ENCODE peak calls at places on chromosomes 16 and 17, in ten cellular contexts. O is HFFc6; G is fibroblast of mammary gland; T is A549; E is NB4; K is AG04450; D is cardiac fibroblast; I is CD4-positive, alpha-beta T cell; V is dorsolateral prefrontal cortex; C is body of pancreas. R is an unnamed sample.

GRCh38 chr17:69960755-69961154 is 114.3 kb upstream of the KCNJ16 start:
- DNase-seq in O (no peak), G (no peak), T (no peak), E (no peak), K (no peak), D (no peak), I (no peak), V (no peak), C (peak; percentile 37), R (no peak)

GRCh38 chr16:88461291-88462269 is 8.5 kb downstream of the ZFPM1 start:
- DNase-seq in O (no peak), G (no peak), T (no peak), E (peak; percentile 44), K (no peak), D (no peak), I (no peak), V (no peak), C (peak; percentile 79), R (no peak)

GRCh38 chr17:6231886-6232767 is 161.9 kb downstream of the WSCD1 start:
- DNase-seq in O (peak; percentile 22), G (peak; percentile 2), T (peak; percentile 37), E (peak; percentile 61), K (no peak), D (no peak), I (no peak), V (no peak), C (no peak), R (no peak)

GRCh38 chr16:87356491-87356853 is 27.1 kb downstream of the FBXO31 start:
- DNase-seq in O (no peak), G (no peak), T (no peak), E (no peak), K (no peak), D (no peak), I (no peak), V (no peak), C (no peak), R (no peak)

GRCh38 chr16:69396187-69397061 is 10.6 kb upstream of the TERF2 start:
- DNase-seq in O (peak; percentile 92), G (peak; percentile 97), T (peak; percentile 59), E (peak; percentile 98), K (peak; percentile 92), D (peak; percentile 98), I (peak; percentile 66), V (no peak), C (peak; percentile 84), R (peak; percentile 56)

GRCh38 chr17:21841839-21842238 is 149.5 kb downstream of the KCNJ18 start:
- DNase-seq in O (no peak), G (no peak), T (no peak), E (no peak), K (no peak), D (no peak), I (no peak), V (no peak), C (no peak), R (no peak)

GRCh38 chr17:61619493-61619892 is 28.5 kb upstream of the NACA2 start:
- DNase-seq in O (no peak), G (peak; percentile 11), T (no peak), E (peak; percentile 3), K (no peak), D (peak; percentile 14), I (no peak), V (no peak), C (no peak), R (no peak)

GRCh38 chr17:81328925-81329278 is 33.8 kb upstream of the SLC38A10 start:
- DNase-seq in O (no peak), G (no peak), T (peak; percentile 50), E (peak; percentile 49), K (no peak), D (peak; percentile 24), I (no peak), V (no peak), C (no peak), R (no peak)

GRCh38 chr17:40177275-40177874 is at the start of gene RAPGEFL1:
- DNase-seq in O (peak; percentile 13), G (peak; percentile 65), T (no peak), E (no peak), K (no peak), D (peak; percentile 60), I (peak; percentile 73), V (no peak), C (peak; percentile 79), R (peak; percentile 95)

GRCh38 chr16:23055481-23055880 is 93.8 kb downstream of the USP31 start:
- DNase-seq in O (no peak), G (no peak), T (no peak), E (peak; percentile 55), K (no peak), D (no peak), I (no peak), V (no peak), C (no peak), R (no peak)

GRCh38 chr17:10844667-10845387 is 6.9 kb upstream of the PIRT start:
- DNase-seq in O (peak; percentile 38), G (peak; percentile 62), T (peak; percentile 86), E (peak; percentile 74), K (peak; percentile 24), D (peak; percentile 73), I (peak; percentile 55), V (no peak), C (peak; percentile 84), R (peak; percentile 87)

GRCh38 chr17:10843806-10844205 is 5.9 kb upstream of the PIRT start:
- DNase-seq in O (no peak), G (no peak), T (no peak), E (no peak), K (no peak), D (no peak), I (no peak), V (no peak), C (peak; percentile 31), R (no peak)

GRCh38 chr17:10842658-10843057 is 4.8 kb upstream of the PIRT start:
- DNase-seq in O (no peak), G (no peak), T (no peak), E (no peak), K (no peak), D (no peak), I (no peak), V (no peak), C (no peak), R (no peak)

GRCh38 chr17:10845388-10845751 is 7.5 kb upstream of the PIRT start:
- DNase-seq in O (no peak), G (no peak), T (no peak), E (no peak), K (no peak), D (no peak), I (no peak), V (no peak), C (no peak), R (no peak)
- TF ChIP-seq CTCF in O (no peak), G (no peak), T (no peak), E (no peak), K (no peak), D (no peak), I (peak; percentile 8), V (no peak), C (no peak), R (no peak)

DNA sequence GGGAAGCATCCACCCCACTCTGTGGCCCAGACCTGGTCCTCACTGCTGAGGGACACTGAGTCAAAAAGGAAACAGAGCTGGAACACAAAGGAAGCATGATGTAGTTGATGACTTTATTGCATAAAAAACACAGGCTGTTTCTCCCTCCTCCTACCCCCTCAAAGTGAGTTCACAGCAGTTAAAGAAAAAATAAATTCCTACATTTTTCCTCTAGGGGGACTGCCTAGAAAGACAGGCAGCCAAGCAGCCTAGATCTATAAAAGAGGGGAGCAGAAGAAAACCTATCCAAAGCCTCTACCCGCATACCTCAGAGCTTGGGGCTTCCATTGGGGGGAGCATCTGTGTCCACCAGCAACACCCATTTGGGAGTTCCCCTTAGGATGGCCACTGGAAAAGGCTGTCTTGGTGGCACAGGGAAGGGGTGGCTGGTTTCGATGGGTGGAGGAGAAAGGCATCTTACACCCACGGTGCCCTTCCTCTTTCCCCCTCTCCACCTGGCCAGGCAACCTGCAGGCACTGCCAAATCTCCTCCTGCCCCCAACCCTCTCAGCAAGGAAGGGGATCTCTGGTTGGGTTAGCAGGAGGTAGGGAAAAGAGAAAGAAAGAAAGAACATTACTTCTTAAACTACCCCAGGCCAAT is 3.9 kb upstream of the SCRN2 start:
- DNase-seq in O (peak; percentile 36), G (peak; percentile 25), T (peak; percentile 80), E (peak; percentile 30), K (no peak), D (peak; percentile 37), I (no peak), V (no peak), C (no peak), R (no peak)
- TF ChIP-seq CTCF in O (peak; percentile 80), G (peak; percentile 32), T (peak; percentile 39), E (peak; percentile 41), K (peak; percentile 58), D (peak; percentile 54), I (no peak), V (no peak), C (no peak), R (no peak)

GRCh38 chr17:76679242-76679641 is 31.5 kb downstream of the MXRA7 start:
- DNase-seq in O (no peak), G (no peak), T (no peak), E (no peak), K (no peak), D (no peak), I (no peak), V (no peak), C (no peak), R (no peak)
- TF ChIP-seq CTCF in O (no peak), G (no peak), T (no peak), E (no peak), K (no peak), D (no peak), I (no peak), V (no peak), C (no peak), R (no peak)

GRCh38 chr16:17131351-17131750 is 339.4 kb downstream of the XYLT1 start:
- DNase-seq in O (no peak), G (no peak), T (no peak), E (no peak), K (no peak), D (no peak), I (no peak), V (no peak), C (no peak), R (no peak)
- TF ChIP-seq CTCF in O (peak; percentile 29), G (no peak), T (no peak), E (no peak), K (peak; percentile 16), D (no peak), I (no peak), V (no peak), C (no peak), R (no peak)